ENCODE peak calls at places on chromosome 22, in seven cellular contexts. N is PC-3, H is Panc1, K is choroid plexus epithelial cell, R is aorta, U is kidney, X is stomach. C is an unnamed sample.

GRCh38 chr22:31342389-31343125 is 3.6 kb downstream of the PATZ1 start:
- DNase-seq in U (no peak), K (no peak), R (no peak), H (no peak), X (no peak), N (no peak), C (no peak)

GRCh38 chr22:48315415-48316244 is 1512.0 kb downstream of the BRD1 start:
- DNase-seq in R (peak), K (no peak), N (no peak), U (peak), H (no peak), X (peak), C (no peak)

GRCh38 chr22:44392446-44392921 is 79.7 kb upstream of the SHISAL1 start:
- DNase-seq in U (peak), H (no peak), R (peak), N (peak), X (no peak), K (no peak), C (no peak)

GRCh38 chr22:30861688-30862552 is 106.7 kb downstream of the MORC2 start:
- DNase-seq in K (no peak), N (no peak), X (peak), R (peak), U (peak), H (no peak), C (no peak)

GRCh38 chr22:42655693-42656092 is 6.5 kb upstream of the CYB5R3 start:
- DNase-seq in N (no peak), H (no peak), R (no peak), U (no peak), K (no peak), X (no peak), C (no peak)

GRCh38 chr22:40583058-40583741 is 53.3 kb downstream of the MRTFA start:
- DNase-seq in H (no peak), N (no peak), R (no peak), U (no peak), X (no peak), K (no peak), C (no peak)

GRCh38 chr22:47157093-47157420 is 394.6 kb downstream of the TBC1D22A start:
- DNase-seq in K (no peak), X (no peak), N (no peak), U (no peak), R (no peak), H (no peak), C (no peak)

GRCh38 chr22:49349181-49349835 is 478.4 kb downstream of the BRD1 start:
- DNase-seq in U (peak), X (no peak), N (no peak), H (no peak), K (no peak), R (peak), C (no peak)

GRCh38 chr22:26970809-26971394 is 313.5 kb downstream of the MIAT start:
- DNase-seq in N (no peak), H (no peak), U (no peak), K (no peak), R (no peak), X (no peak), C (no peak)

GRCh38 chr22:48920776-48921241 is 906.9 kb downstream of the BRD1 start:
- DNase-seq in U (no peak), H (no peak), R (peak), N (no peak), K (no peak), X (peak), C (no peak)

GRCh38 chr22:27105142-27106025 is 448.0 kb downstream of the MIAT start:
- DNase-seq in U (no peak), R (peak), K (peak), X (peak), H (no peak), N (no peak), C (no peak)

GRCh38 chr22:49235463-49236300 is 592.0 kb downstream of the BRD1 start:
- DNase-seq in X (no peak), N (no peak), R (no peak), H (no peak), U (no peak), K (no peak), C (no peak)

GRCh38 chr22:29635734-29636357 is 32.4 kb downstream of the NF2 start:
- DNase-seq in K (peak), R (no peak), H (no peak), N (peak), U (no peak), X (no peak), C (peak)

GRCh38 chr22:30607939-30608338 is 965 bp downstream of the TCN2 start:
- DNase-seq in H (no peak), U (no peak), N (no peak), R (no peak), X (no peak), K (no peak), C (no peak)

GRCh38 chr22:44119669-44120313 is 60.9 kb upstream of the PARVG start:
- DNase-seq in K (no peak), R (peak), X (no peak), U (peak), N (no peak), H (no peak), C (no peak)

GRCh38 chr22:21685164-21685513 is 19.3 kb downstream of the PPIL2 start:
- DNase-seq in K (no peak), H (no peak), R (no peak), U (no peak), N (no peak), X (no peak), C (no peak)

GRCh38 chr22:48493733-48494132 is 1333.9 kb downstream of the BRD1 start:
- DNase-seq in K (no peak), H (no peak), N (no peak), X (no peak), U (peak), R (peak), C (no peak)

GRCh38 chr22:20793386-20794131 is 19.6 kb downstream of the SERPIND1 start:
- DNase-seq in U (no peak), N (no peak), R (no peak), X (no peak), K (no peak), H (no peak), C (peak)

GRCh38 chr22:43126506-43127165 is 16.1 kb downstream of the BIK start:
- DNase-seq in K (peak), X (peak), U (peak), R (no peak), N (peak), H (no peak), C (peak)

GRCh38 chr22:39392341-39392948 is 7.1 kb upstream of the TAB1 start:
- DNase-seq in X (no peak), R (peak), H (no peak), K (peak), N (no peak), U (peak), C (peak)

GRCh38 chr22:26722159-26722558 is 64.8 kb downstream of the MIAT start:
- DNase-seq in K (no peak), R (no peak), N (peak), H (no peak), X (no peak), U (no peak), C (no peak)

GRCh38 chr22:31088233-31088986 is 7.3 kb downstream of the SMTN start:
- DNase-seq in U (no peak), N (no peak), K (no peak), X (no peak), H (no peak), R (no peak), C (no peak)

GRCh38 chr22:36741968-36742367 is 34.0 kb downstream of the IFT27 start:
- DNase-seq in X (no peak), H (no peak), K (no peak), U (no peak), R (no peak), N (no peak), C (no peak)

GRCh38 chr22:33126881-33127280 is 68.7 kb upstream of the SYN3 start:
- DNase-seq in K (peak), H (no peak), X (no peak), U (no peak), N (no peak), R (no peak), C (peak)

GRCh38 chr22:26610072-26610958 is 7.5 kb downstream of the CRYBB1 start:
- DNase-seq in X (peak), N (peak), U (no peak), H (no peak), R (peak), K (peak), C (no peak)

GRCh38 chr22:30881361-30882180 is 87.0 kb downstream of the MORC2 start:
- DNase-seq in R (peak), U (peak), N (no peak), H (no peak), X (peak), K (peak), C (no peak)

GRCh38 chr22:47297261-47298016 is 535.0 kb downstream of the TBC1D22A start:
- DNase-seq in U (no peak), H (no peak), N (no peak), R (peak), K (no peak), X (peak), C (no peak)

GRCh38 chr22:23092217-23092955 is 22.1 kb downstream of the GNAZ start:
- DNase-seq in K (no peak), U (no peak), R (no peak), N (no peak), X (no peak), H (no peak), C (no peak)

GRCh38 chr22:29478326-29479276 is 1.4 kb upstream of the NEFH start:
- DNase-seq in R (no peak), H (no peak), U (no peak), N (no peak), K (peak), X (no peak), C (no peak)

GRCh38 chr22:49394116-49394785 is 433.4 kb downstream of the BRD1 start:
- DNase-seq in H (no peak), U (no peak), R (peak), N (no peak), K (no peak), X (no peak), C (no peak)

GRCh38 chr22:34429314-34429713 is 509.0 kb upstream of the LARGE1 start:
- DNase-seq in U (no peak), N (peak), K (no peak), X (no peak), R (no peak), H (no peak), C (no peak)

GRCh38 chr22:41524283-41524682 is 20.0 kb downstream of the POLR3H start:
- DNase-seq in H (no peak), R (peak), U (peak), N (no peak), K (peak), X (peak), C (no peak)

GRCh38 chr22:29762263-29762662 is 4.5 kb downstream of the ZMAT5 start:
- DNase-seq in R (no peak), K (no peak), U (no peak), N (peak), H (no peak), X (no peak), C (no peak)

GRCh38 chr22:45680932-45681700 is 9.5 kb downstream of the ATXN10 start:
- DNase-seq in R (no peak), X (no peak), K (peak), U (no peak), N (peak), H (no peak), C (no peak)

GRCh38 chr22:26893034-26893710 is 235.8 kb downstream of the MIAT start:
- DNase-seq in H (no peak), K (no peak), X (no peak), U (no peak), R (no peak), N (no peak), C (no peak)

DNA sequence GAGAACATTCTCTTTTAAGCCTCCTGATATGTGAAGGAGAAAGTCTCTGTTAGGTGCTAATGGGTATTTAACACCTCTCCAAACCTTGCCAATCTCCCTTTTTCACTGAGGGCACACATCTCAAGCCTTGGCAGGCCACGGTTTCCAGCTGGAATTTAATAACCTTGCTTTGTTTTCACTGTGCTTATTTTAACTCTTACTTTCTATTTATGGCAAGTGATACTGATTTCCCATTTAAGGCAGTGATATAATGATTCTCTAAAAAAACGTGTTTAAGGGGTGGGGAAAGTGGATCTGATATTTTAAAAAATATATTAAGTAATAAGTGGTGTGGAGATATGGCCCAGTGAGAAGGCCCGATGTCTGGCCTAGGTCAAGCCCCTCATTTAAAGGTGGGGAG is 1.1 kb upstream of the RASD2 start:
- DNase-seq in N (no peak), R (no peak), X (no peak), U (no peak), K (no peak), H (no peak), C (no peak)
- H3K4me3 ChIP-seq in N (no peak), R (peak), X (no peak), U (peak), K (no peak), H (peak), C (peak)

GRCh38 chr22:37803195-37803635 is 4.5 kb upstream of the GCAT start:
- DNase-seq in H (no peak), X (no peak), K (no peak), R (no peak), U (no peak), N (no peak), C (no peak)
- H3K4me3 ChIP-seq in H (peak), X (peak), K (peak), R (no peak), U (peak), N (peak), C (no peak)

DNA sequence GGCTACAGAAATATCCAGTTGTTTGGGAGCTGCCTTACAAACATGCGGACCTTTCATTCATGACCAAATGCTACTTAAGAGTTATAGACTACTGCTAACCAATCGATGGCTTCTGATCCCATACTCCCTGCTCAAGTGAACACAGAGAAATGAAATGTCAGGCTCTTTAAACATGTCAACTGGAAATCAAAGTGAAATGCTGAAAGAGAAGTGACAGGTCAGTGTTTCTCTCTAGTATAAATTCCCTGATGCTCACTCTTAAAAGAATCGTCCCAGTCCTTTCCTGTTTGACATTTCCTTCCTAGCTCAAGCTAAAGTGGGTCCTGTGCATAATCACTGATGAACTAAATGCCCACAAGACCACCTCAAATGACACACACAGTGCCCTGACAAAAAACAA is 331.0 kb downstream of the TTC28 start:
- DNase-seq in U (no peak), R (no peak), N (no peak), X (no peak), K (no peak), H (no peak), C (no peak)
- H3K4me3 ChIP-seq in U (no peak), R (no peak), N (no peak), X (no peak), K (no peak), H (no peak), C (no peak)

GRCh38 chr22:19749876-19750275 is 10.7 kb upstream of the TBX1 start:
- DNase-seq in X (no peak), K (no peak), R (no peak), U (no peak), H (no peak), N (no peak), C (no peak)

GRCh38 chr22:19750666-19751490 is 9.7 kb upstream of the TBX1 start:
- DNase-seq in K (peak), X (no peak), U (no peak), H (no peak), N (peak), R (no peak), C (no peak)

GRCh38 chr22:19753090-19753842 is 7.3 kb upstream of the TBX1 start:
- DNase-seq in K (no peak), X (no peak), H (no peak), U (no peak), R (no peak), N (no peak), C (no peak)

GRCh38 chr22:19753996-19754700 is 6.4 kb upstream of the TBX1 start:
- DNase-seq in H (no peak), N (no peak), K (no peak), X (no peak), R (no peak), U (no peak), C (no peak)

DNA sequence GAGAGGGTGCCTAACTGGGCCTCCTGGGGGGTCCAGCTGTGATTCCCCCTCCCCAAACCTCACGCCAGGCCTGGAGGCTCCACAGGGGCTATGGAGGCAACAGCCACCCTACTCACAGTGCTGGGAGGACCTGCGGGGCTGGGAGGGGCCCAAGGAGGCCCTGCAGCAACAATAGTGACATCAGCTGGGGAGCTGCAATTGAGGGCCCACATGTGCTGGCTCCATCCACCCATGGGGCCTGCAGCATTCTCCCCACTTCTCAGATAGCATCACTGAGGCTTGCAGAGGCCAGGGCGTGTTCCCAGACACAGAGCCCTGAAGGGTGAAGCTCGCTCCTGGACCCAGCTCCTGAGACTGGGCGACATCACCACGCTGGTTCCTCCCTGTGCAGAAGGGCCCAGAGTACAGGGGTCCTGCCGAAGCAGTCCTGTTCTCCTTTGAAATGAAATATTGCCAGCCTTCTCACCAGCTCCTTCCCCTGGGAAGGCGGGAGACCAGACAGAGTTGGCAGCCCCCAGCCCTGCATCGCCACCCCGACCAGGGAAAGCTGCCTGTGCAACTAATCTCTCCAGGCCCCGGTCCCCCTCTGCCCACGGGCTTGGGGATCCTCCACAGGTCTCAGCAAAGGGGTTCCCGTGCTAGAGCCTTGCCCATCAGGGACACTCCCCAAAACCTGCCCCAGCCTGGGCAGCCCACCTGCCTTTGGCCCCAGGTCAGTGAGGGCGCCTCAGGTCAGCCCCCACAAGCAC is 8.9 kb upstream of the TBX1 start:
- DNase-seq in X (no peak), N (peak), U (no peak), H (no peak), R (no peak), K (no peak), C (no peak)
- H3K4me3 ChIP-seq in X (no peak), N (no peak), U (no peak), H (no peak), R (no peak), K (no peak), C (no peak)

GRCh38 chr22:17844150-17844549 is 69.9 kb upstream of the BID start:
- DNase-seq in K (no peak), H (no peak), U (no peak), N (no peak), R (no peak), X (no peak), C (peak)

GRCh38 chr22:17843189-17843588 is 68.9 kb upstream of the BID start:
- DNase-seq in H (no peak), X (no peak), R (no peak), K (no peak), N (no peak), U (no peak), C (no peak)

GRCh38 chr22:17842386-17842785 is 68.1 kb upstream of the BID start:
- DNase-seq in X (peak), H (no peak), K (peak), R (no peak), N (no peak), U (no peak), C (no peak)

GRCh38 chr22:17845340-17845739 is 71.1 kb upstream of the BID start:
- DNase-seq in K (no peak), X (no peak), N (no peak), H (no peak), U (no peak), R (no peak), C (peak)

GRCh38 chr22:17841836-17842235 is 67.6 kb upstream of the BID start:
- DNase-seq in U (no peak), N (no peak), H (no peak), X (no peak), K (no peak), R (no peak), C (no peak)
- H3K4me3 ChIP-seq in U (no peak), N (no peak), H (no peak), X (peak), K (no peak), R (no peak), C (peak)

DNA sequence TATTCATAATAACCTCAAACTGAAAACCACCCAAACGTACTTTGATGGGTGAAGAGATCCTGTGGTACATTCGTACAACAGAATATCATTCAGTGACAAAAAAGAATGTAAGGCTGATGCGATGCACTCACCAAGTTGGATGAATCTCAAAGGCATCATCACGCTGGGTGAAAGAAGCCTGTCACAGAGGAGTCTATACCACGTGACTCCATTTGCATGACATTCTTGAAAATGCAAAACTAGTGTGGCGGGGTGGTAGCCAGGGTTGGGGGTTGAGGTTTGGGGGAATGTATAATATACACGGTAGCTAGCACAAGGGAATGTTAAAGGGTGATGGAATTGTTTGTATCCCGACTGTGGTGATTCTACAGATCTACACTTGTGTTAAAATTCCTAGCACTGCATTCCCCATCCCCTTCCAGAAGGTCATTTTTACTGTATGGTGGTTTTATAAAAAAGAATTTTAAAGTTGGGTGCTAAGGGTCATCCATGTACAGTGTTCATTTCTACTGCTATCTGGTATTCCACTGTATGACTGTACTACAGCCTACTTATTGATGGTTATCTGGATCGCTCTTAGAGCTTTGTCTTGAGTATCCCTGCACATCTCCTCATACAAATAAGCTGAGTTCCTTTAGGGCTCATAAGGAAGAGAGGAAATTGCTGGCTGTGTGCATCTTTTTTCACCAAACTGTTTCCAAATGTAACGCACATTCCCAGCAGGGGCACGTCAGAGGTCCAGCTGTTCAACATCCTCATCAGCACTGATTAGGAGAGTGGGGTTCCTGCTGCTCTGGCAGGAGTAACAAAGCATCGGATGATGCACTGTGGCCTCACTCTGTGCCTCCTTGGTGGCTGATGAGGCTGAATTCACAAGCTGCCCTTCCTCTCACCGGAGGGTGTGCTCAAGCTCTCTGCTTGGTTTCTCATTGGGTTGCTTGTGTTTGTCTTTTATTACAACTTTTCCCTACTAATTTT is 35.2 kb upstream of the SLC25A1 start:
- DNase-seq in R (peak), U (no peak), N (no peak), X (no peak), H (no peak), K (peak), C (peak)
- H3K4me3 ChIP-seq in R (no peak), U (no peak), N (no peak), X (no peak), H (no peak), K (no peak), C (no peak)

GRCh38 chr22:38131399-38131798 is 20.9 kb upstream of the BAIAP2L2 start:
- DNase-seq in X (no peak), H (no peak), N (no peak), U (no peak), K (peak), R (no peak), C (no peak)
- H3K4me3 ChIP-seq in X (no peak), H (no peak), N (no peak), U (no peak), K (no peak), R (no peak), C (no peak)